ENCODE peak calls at places on chromosomes 13 and 19, in eight cellular contexts. W, M, A, Z, R, Y, U and E are unnamed samples.

GRCh38 chr13:50419466-50419865 is 404.2 kb downstream of the KCNRG start:
- DNase-seq in M (no peak), R (no peak), Y (no peak), A (no peak), U (no peak), W (no peak), Z (no peak), E (no peak)

GRCh38 chr19:42071247-42071646 is 1.2 kb upstream of the GRIK5 start:
- DNase-seq in R (no peak), Z (no peak), Y (no peak), W (no peak), U (no peak), A (no peak), M (no peak), E (no peak)

GRCh38 chr13:32997399-32997798 is 18.8 kb upstream of the KL start:
- DNase-seq in M (no peak), R (no peak), Z (no peak), A (no peak), U (no peak), Y (no peak), W (no peak), E (no peak)

GRCh38 chr19:8208119-8208709 is 956 bp upstream of the CERS4 start:
- DNase-seq in Z (peak), M (no peak), Y (no peak), U (peak), W (no peak), R (no peak), A (no peak), E (no peak)

GRCh38 chr19:51706296-51706695 is 13.2 kb downstream of the SPACA6 start:
- DNase-seq in W (no peak), M (no peak), R (no peak), U (peak), Y (no peak), Z (no peak), A (no peak), E (no peak)

GRCh38 chr13:77390391-77390790 is 63.5 kb upstream of the MYCBP2 start:
- DNase-seq in R (no peak), A (no peak), U (no peak), M (no peak), W (no peak), Y (no peak), Z (no peak), E (no peak)

GRCh38 chr13:73820285-73820684 is 313.9 kb downstream of the KLF12 start:
- DNase-seq in A (no peak), W (no peak), Y (no peak), R (no peak), U (no peak), Z (no peak), M (no peak), E (no peak)

GRCh38 chr19:5148794-5149190 is 179.9 kb downstream of the KDM4B start:
- DNase-seq in A (no peak), Y (no peak), M (no peak), R (no peak), Z (peak), W (no peak), U (no peak), E (no peak)

GRCh38 chr19:50745221-50745620 is 22.1 kb downstream of the CLEC11A start:
- DNase-seq in Y (no peak), Z (no peak), M (no peak), U (no peak), A (no peak), R (no peak), W (no peak), E (no peak)

GRCh38 chr19:56272448-56272847 is at the start of gene EDDM13:
- DNase-seq in R (no peak), A (no peak), Z (no peak), M (no peak), W (no peak), U (no peak), Y (no peak), E (no peak)

GRCh38 chr19:49744946-49745381 is 18.1 kb downstream of the TSKS start:
- DNase-seq in W (no peak), A (no peak), M (no peak), U (no peak), Y (no peak), R (no peak), Z (no peak), E (no peak)

GRCh38 chr19:10114651-10115391 is 3.3 kb downstream of the P2RY11 start:
- DNase-seq in U (no peak), W (no peak), R (no peak), Y (no peak), Z (no peak), A (no peak), M (no peak), E (no peak)

DNA sequence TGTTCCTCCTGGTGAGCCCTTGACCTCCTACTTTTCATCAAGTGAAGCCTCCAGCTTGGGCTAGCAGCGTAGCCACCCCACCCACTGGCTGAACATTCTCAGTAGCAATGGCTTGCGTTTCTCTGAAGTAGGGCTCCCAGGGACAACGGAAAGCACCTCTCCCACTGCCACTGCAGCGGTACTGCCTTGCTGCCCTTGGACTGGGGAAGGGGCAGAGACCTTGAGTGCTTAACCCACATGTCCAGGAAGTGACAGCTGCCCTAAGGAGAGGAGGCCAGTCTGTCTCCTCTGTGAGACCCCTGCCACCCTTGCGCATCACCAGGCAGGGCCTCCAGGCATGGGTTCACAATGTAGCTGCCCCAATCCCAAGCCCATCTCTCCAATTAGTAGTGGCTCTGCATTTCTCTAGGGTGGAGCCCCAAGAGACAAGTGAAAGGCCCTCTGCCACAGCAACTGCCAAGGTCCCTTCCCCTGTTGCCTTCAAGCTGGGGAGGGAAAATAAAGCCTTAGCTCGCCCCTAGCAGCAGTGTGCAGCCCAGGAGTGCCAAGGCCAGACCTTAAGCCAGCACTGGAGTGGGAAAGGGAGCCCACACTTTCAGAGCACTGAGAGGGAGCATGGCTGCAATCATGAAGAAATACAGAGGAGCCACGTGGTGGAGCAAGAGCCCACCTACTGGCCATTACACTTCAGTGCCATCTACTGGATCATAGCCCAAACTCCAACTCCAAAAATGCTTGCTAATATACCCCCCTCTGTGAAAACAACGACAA is 175.9 kb upstream of the TRPC4 start:
- DNase-seq in M (no peak), Z (no peak), R (no peak), A (no peak), U (peak), W (no peak), Y (peak), E (no peak)
- TF ChIP-seq CTCF in M (no peak), Z (no peak), R (peak), A (no peak), U (peak), W (peak), Y (peak), E (peak)

DNA sequence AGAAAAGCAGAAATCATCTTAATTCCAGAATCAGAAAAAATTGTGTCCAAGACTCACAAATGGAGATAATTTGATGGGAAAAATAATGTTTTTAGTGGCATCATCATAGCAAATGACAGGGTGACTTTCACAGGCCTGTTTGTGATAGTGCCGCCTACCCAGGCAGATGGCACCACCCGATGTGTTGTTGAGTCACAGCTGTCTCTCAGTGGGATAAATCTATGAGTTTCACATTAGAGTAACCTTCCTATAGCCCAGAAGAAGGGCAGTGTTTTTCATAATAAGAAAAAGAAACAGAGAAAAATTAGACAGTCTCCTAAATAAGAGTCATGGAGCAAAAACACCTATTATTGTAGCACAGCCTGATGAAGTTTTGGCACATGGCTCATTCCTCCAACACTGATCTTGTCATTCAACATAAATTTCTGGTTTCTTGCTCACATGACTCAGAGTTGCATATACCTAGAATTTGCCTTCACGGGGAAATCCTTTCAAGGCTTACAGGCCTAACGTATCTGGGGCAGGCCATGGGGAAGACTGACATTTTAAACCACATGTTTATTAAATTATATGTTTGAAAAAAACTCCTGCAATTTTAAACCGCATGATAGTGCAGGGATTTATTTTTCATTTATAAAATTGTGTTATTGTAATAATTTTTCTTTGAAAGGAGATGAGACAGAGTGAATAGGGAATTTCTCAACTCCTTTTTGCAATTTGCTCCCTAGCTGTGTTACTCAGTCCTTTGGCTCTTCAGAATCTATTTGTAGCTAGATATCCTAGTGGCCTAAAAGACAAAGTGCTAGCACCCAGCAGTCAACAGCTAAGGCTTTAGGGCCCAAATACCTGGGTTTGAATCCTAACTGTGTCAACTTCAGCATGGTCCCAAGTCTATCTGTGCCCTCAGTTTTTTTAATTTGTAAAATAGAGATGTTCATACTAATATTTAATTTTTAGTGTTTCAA is 393.7 kb downstream of the NDFIP2 start:
- DNase-seq in R (no peak), M (no peak), Z (peak), W (no peak), A (no peak), U (no peak), Y (no peak), E (no peak)
- TF ChIP-seq CTCF in R (no peak), M (no peak), Z (no peak), W (no peak), A (no peak), U (no peak), Y (no peak), E (no peak)

GRCh38 chr19:18603255-18603957 is 3.2 kb downstream of the CRLF1 start:
- DNase-seq in Z (no peak), U (peak), Y (no peak), A (no peak), W (no peak), R (no peak), M (no peak), E (no peak)
- TF ChIP-seq CTCF in Z (no peak), U (peak), Y (peak), A (no peak), W (no peak), R (no peak), M (no peak), E (peak)

DNA sequence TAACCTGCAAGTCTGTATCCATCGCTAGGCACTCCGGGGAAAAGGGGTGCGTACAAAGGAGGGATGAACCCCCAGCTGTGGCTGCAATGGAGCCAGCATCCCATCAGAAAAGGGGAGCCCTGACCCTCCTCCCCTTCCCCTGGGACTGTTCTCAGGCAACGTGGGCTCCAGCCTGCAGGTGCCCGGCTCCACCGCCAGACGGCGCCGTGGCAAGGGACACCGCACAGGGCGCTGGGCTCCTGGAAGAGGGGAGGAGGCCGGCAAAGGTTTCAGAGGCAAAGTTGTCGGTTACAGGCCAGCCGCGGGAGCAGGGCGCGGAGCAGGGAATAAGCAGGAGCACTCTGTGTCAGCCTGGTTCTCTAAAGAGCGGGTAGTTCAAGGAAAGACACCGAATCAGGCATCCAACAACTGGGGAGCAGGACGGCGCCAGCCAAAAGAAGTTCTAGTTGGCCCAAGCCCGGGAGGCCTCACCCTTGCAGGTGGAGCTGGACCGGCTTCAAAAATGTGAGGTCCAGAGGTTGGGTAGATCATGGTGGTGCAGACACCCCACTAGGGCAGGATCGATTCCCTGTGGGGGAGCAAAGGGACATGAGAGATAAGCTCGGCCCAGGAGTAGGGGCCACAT is 53.0 kb upstream of the ATP12A start:
- DNase-seq in R (no peak), Z (no peak), Y (no peak), W (no peak), A (no peak), M (no peak), U (no peak), E (peak)
- TF ChIP-seq CTCF in R (no peak), Z (peak), Y (peak), W (peak), A (no peak), M (no peak), U (peak), E (peak)

GRCh38 chr13:84433024-84433423 is 550.8 kb upstream of the SLITRK1 start:
- DNase-seq in Z (no peak), W (no peak), M (no peak), R (no peak), A (no peak), Y (no peak), U (peak), E (no peak)
- TF ChIP-seq CTCF in Z (no peak), W (no peak), M (no peak), R (no peak), A (no peak), Y (no peak), U (peak), E (no peak)

GRCh38 chr19:13825489-13826475 is 30.5 kb downstream of the ZSWIM4 start:
- DNase-seq in Z (no peak), Y (peak), M (peak), R (no peak), U (no peak), A (no peak), W (no peak), E (no peak)
- TF ChIP-seq CTCF in Z (no peak), Y (peak), M (no peak), R (no peak), U (peak), A (no peak), W (no peak), E (no peak)

GRCh38 chr19:40511487-40511886 is 44.7 kb downstream of the SPTBN4 start:
- DNase-seq in U (no peak), A (no peak), R (no peak), W (no peak), M (no peak), Y (no peak), Z (no peak), E (no peak)

GRCh38 chr19:40512110-40512472 is 45.3 kb downstream of the SPTBN4 start:
- DNase-seq in A (no peak), U (no peak), W (no peak), Y (no peak), M (no peak), Z (no peak), R (no peak), E (no peak)

GRCh38 chr19:40512473-40513344 is 45.9 kb downstream of the SPTBN4 start:
- DNase-seq in U (peak), M (no peak), R (no peak), A (no peak), Y (no peak), W (no peak), Z (no peak), E (peak)

GRCh38 chr19:40513345-40513678 is 46.5 kb downstream of the SPTBN4 start:
- DNase-seq in Z (no peak), M (no peak), U (no peak), W (no peak), Y (no peak), R (no peak), A (no peak), E (no peak)

DNA sequence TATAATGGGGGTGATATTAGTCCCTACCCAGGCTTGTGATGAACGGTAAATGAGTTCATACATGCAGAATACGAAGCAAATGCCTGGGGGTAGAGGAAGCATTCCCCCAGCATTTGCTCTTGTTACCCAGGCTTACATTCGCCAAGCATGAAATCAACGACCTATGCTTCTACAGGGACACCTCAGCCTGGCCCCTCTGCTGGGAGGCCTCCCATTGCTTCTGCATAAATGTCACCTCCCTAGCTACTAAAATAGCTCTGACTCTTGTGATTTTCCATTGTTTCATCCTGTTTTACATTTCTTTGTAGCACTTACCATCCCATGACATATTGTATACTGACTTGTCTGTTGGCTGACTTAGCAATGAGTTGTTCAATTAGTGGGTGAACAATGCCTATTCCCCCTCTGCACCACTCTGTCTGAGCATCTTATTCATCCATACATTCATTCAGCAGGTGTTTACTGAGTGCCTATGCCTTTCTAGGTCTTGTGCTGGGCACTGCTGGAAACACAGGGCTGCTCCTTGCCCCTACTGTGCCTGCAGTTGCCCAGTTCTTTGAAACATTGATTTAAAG is 47.0 kb downstream of the SPTBN4 start:
- DNase-seq in M (no peak), Y (no peak), W (no peak), A (no peak), U (no peak), R (no peak), Z (no peak), E (no peak)
- TF ChIP-seq CTCF in M (no peak), Y (no peak), W (no peak), A (no peak), U (no peak), R (no peak), Z (no peak), E (no peak)

DNA sequence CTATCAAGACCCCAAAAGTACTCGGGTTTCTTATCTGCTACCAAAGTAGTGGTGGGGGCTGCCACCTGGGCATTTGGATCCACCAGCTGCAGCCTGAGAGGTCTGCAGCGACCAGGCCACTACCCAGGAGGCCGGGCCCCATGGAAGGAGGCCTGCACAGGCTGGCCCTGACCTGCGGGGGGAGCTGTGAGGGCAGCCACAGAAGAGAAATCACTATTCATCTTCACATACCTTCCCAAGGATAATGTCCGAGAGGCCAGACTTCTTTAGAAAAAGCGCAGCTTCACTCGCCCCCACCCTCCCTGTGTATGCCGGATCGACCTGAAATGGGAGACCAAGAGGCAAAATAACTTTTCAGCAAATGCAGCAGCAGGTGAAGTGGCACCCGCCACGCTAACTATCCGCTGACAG is 30.1 kb downstream of the EPS15L1 start:
- DNase-seq in Z (no peak), Y (peak), U (peak), W (no peak), R (no peak), A (no peak), M (no peak), E (peak)
- TF ChIP-seq CTCF in Z (no peak), Y (peak), U (peak), W (peak), R (peak), A (no peak), M (peak), E (peak)

GRCh38 chr13:40391788-40392187 is 274.7 kb downstream of the FOXO1 start:
- DNase-seq in R (no peak), Z (no peak), Y (no peak), A (no peak), M (no peak), W (no peak), U (no peak), E (no peak)
- TF ChIP-seq CTCF in R (no peak), Z (no peak), Y (no peak), A (no peak), M (no peak), W (no peak), U (no peak), E (no peak)

GRCh38 chr19:17235618-17236413 is 9.8 kb downstream of the OCEL1 start:
- DNase-seq in Z (peak), Y (peak), R (peak), M (peak), U (peak), A (peak), W (no peak), E (peak)
- TF ChIP-seq CTCF in Z (peak), Y (peak), R (peak), M (peak), U (peak), A (peak), W (no peak), E (peak)